ENCODE peak calls at places on chromosomes 4 and X, in six cellular contexts. Q, M, P, I, H and N are unnamed samples.

GRCh38 chr4:139641218-139641617 is 24.4 kb upstream of the MGST2 start:
- DNase-seq in I (no peak), M (peak), H (no peak), Q (no peak), P (no peak), N (no peak)

GRCh38 chrX:147191361-147191760 is 376.8 kb upstream of the CXorf51A start:
- DNase-seq in M (no peak), Q (no peak), P (no peak), H (no peak), I (no peak), N (no peak)

GRCh38 chrX:39065051-39065871 is 264.0 kb downstream of the MID1IP1 start:
- DNase-seq in Q (no peak), M (no peak), P (no peak), I (no peak), H (peak), N (no peak)

GRCh38 chr4:52837716-52838558 is 24.2 kb upstream of the RASL11B start:
- DNase-seq in P (no peak), I (no peak), Q (no peak), M (no peak), H (no peak), N (no peak)

GRCh38 chrX:124641737-124642491 is 295.6 kb downstream of the SH2D1A start:
- DNase-seq in P (no peak), H (no peak), I (no peak), M (no peak), Q (no peak), N (no peak)

GRCh38 chr4:138868562-138868961 is 147.0 kb upstream of the NOCT start:
- DNase-seq in Q (no peak), M (no peak), H (no peak), I (no peak), P (no peak), N (no peak)

GRCh38 chrX:110944323-110944761 is 148.7 kb upstream of the CHRDL1 start:
- DNase-seq in Q (no peak), I (no peak), P (peak), M (no peak), H (peak), N (peak)

GRCh38 chrX:2848806-2849420 is 20.2 kb downstream of the GYG2 start:
- DNase-seq in P (no peak), M (peak), I (no peak), Q (no peak), H (no peak), N (no peak)

GRCh38 chr4:7855731-7856130 is 83.9 kb downstream of the AFAP1 start:
- DNase-seq in M (no peak), I (no peak), P (no peak), H (no peak), Q (no peak), N (no peak)

GRCh38 chr4:141081921-141082381 is 51.3 kb downstream of the RNF150 start:
- DNase-seq in P (no peak), I (no peak), Q (no peak), M (no peak), H (no peak), N (no peak)

GRCh38 chr4:165668694-165669093 is 204.3 kb upstream of the TLL1 start:
- DNase-seq in Q (no peak), P (no peak), I (no peak), M (no peak), H (no peak), N (no peak)

GRCh38 chr4:62640296-62640695 is 1440.2 kb downstream of the ADGRL3 start:
- DNase-seq in M (no peak), I (no peak), P (no peak), H (no peak), Q (no peak), N (no peak)

GRCh38 chr4:13905543-13905942 is 278.0 kb upstream of the BOD1L1 start:
- DNase-seq in P (no peak), Q (no peak), I (no peak), M (peak), H (no peak), N (no peak)

GRCh38 chr4:184099033-184099432 is 118.6 kb downstream of the ENPP6 start:
- DNase-seq in M (no peak), Q (no peak), I (no peak), H (no peak), P (no peak), N (no peak)

GRCh38 chr4:184097240-184097619 is 120.4 kb downstream of the ENPP6 start:
- DNase-seq in M (no peak), H (peak), P (peak), I (peak), Q (peak), N (peak)

GRCh38 chr4:184094532-184095192 is 123.0 kb downstream of the ENPP6 start:
- DNase-seq in I (no peak), H (no peak), P (no peak), M (no peak), Q (no peak), N (no peak)

GRCh38 chr4:184097815-184098214 is 119.9 kb downstream of the ENPP6 start:
- DNase-seq in P (no peak), Q (no peak), M (no peak), I (no peak), H (no peak), N (peak)

GRCh38 chr4:184096561-184097239 is 121.0 kb downstream of the ENPP6 start:
- DNase-seq in Q (no peak), H (no peak), M (no peak), I (no peak), P (no peak), N (no peak)
- H3K4me3 ChIP-seq in Q (peak), H (no peak), M (no peak), I (no peak), P (peak), N (peak)

GRCh38 chr4:124060261-124060918 is 652.1 kb downstream of the ANKRD50 start:
- DNase-seq in Q (no peak), I (peak), P (peak), M (no peak), H (no peak), N (peak)
- TF ChIP-seq EP300 in Q (no peak), I (peak), P (peak), M (no peak), H (no peak), N (peak)

DNA sequence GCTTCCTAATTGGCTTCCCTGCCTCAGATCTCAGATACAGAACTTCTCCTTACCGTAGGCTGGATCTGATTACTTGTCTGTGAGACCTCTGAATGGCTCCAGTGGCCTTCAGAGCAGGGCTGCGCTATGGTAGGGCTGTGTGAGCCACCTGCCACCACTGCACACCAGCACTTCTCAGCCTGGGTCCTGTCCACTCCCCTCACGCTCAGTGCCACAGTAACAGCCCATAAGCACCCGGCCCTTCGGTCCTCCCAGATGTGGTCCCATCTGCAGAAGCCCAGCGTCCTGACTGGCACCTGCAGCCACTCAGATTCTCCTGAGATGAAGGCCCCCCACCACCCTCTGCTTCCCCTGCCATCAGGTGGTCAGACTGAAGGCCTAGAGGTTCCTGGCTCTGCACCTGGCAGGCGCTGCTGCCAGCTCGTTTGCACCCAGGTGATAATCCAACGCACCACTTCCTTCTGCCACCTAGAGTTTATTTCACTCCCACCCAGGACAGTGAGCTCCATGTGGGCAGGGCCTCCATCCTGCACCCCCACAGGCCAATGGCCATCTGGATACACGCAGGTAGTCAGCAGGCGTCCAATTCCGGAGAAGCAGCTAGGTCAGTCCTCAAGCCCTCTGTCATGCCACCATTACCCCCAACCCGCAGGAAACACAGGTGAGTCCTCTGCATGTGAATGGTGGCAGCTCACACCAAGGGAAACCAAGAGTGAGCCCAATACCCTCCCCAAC is 5.4 kb downstream of the WDR1 start:
- DNase-seq in I (no peak), Q (no peak), M (no peak), H (peak), P (no peak), N (no peak)
- H3K4me3 ChIP-seq in I (no peak), Q (no peak), M (no peak), H (no peak), P (no peak), N (no peak)

GRCh38 chr4:74158561-74159396 is 861 bp downstream of the MTHFD2L start:
- DNase-seq in H (no peak), I (no peak), P (no peak), Q (no peak), M (peak), N (no peak)

GRCh38 chr4:74156521-74156920 is 1.4 kb upstream of the MTHFD2L start:
- DNase-seq in M (no peak), I (no peak), P (no peak), Q (no peak), H (no peak), N (no peak)

GRCh38 chr4:74159397-74159709 is 1.4 kb downstream of the MTHFD2L start:
- DNase-seq in I (no peak), H (no peak), Q (no peak), M (no peak), P (no peak), N (no peak)

GRCh38 chr4:74157116-74157742 is 689 bp upstream of the MTHFD2L start:
- DNase-seq in I (no peak), P (no peak), H (no peak), M (peak), Q (no peak), N (no peak)

GRCh38 chr4:74157743-74158560 is at the start of gene MTHFD2L:
- DNase-seq in M (peak), P (peak), H (peak), Q (peak), I (peak), N (peak)
- TF ChIP-seq EP300 in M (no peak), P (peak), H (peak), Q (no peak), I (no peak), N (no peak)

DNA sequence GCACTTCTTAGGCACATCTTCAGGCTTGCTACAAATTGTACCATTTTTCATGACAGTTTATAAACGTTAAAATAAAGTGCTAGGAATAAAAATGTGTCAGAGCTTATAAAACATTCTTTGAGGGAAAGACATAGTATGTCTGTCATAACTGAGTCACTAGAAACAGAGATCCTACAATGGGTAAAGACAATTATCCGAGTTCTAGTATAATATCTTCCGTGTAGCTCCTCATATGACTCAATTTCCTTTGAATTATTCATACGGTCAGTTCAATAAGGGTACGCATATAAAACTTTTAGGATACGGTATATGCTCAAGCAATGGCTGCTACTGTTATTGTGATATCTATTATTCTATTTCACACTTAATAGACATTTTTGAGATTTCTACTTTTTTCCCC is 349.1 kb downstream of the PCDH10 start:
- DNase-seq in I (no peak), M (no peak), H (no peak), P (no peak), Q (no peak), N (no peak)
- H3K4me3 ChIP-seq in I (no peak), M (no peak), H (no peak), P (no peak), Q (no peak), N (no peak)